ENCODE peak calls at places on chromosome 18, in eight cellular contexts. V is EL, I is AG08395, C is left kidney, O is memory B cell, G is AG04450, K is thyroid gland, F is AG10803. N is an unnamed sample.

GRCh38 chr18:49487711-49488310 is 777 bp upstream of the C18orf32 start:
- DNase-seq in G (no peak), I (no peak), K (no peak), F (no peak), V (peak), O (no peak), C (no peak), N (peak)

GRCh38 chr18:39596891-39597290 is 2031.3 kb upstream of the CELF4 start:
- DNase-seq in C (peak), F (no peak), O (no peak), I (no peak), K (no peak), G (no peak), V (no peak), N (no peak)

GRCh38 chr18:5817821-5818220 is 77.5 kb downstream of the TMEM200C start:
- DNase-seq in K (no peak), O (no peak), V (no peak), I (no peak), C (no peak), F (no peak), G (no peak), N (no peak)

GRCh38 chr18:12637901-12638633 is 19.8 kb downstream of the SPIRE1 start:
- DNase-seq in K (no peak), O (no peak), G (no peak), C (no peak), I (peak), V (peak), F (peak), N (no peak)

GRCh38 chr18:5630057-5630765 is 86.4 kb upstream of the EPB41L3 start:
- DNase-seq in G (no peak), F (peak), C (peak), O (no peak), V (no peak), K (peak), I (peak), N (no peak)

GRCh38 chr18:33201509-33201926 is 239.0 kb downstream of the CCDC178 start:
- DNase-seq in I (no peak), K (peak), G (no peak), C (peak), O (no peak), F (no peak), V (no peak), N (peak)

GRCh38 chr18:77004555-77005380 is 127.8 kb downstream of the MBP start:
- DNase-seq in K (no peak), V (no peak), F (no peak), I (no peak), O (no peak), G (no peak), C (no peak), N (no peak)

GRCh38 chr18:55018602-55019001 is 59.3 kb upstream of the CCDC68 start:
- DNase-seq in I (peak), O (no peak), V (peak), K (no peak), G (no peak), C (no peak), F (peak), N (no peak)

GRCh38 chr18:49206717-49207116 is 253.7 kb downstream of the DYM start:
- DNase-seq in C (no peak), V (no peak), F (peak), O (no peak), K (no peak), I (peak), G (no peak), N (no peak)

N was measured in T47D.